ENCODE peak calls at places on chromosomes 12 and 14, in ten cellular contexts. N, L, K, J, S, Q, X, R, E and W are unnamed samples. For H3K4me1 and H3K27me3, the result is how much of the 10 kb centered on the place peaks cover.

GRCh38 chr14:24232121-24232644 is at the start of gene NEDD8:
- DNase-seq in N (peak), Q (peak), S (peak), E (peak), J (peak), K (peak), R (peak), X (peak), L (peak), W (peak)

GRCh38 chr12:78928200-78929074 is 63.9 kb downstream of the SYT1 start:
- DNase-seq in X (no peak), S (no peak), K (peak), R (no peak), Q (no peak), L (no peak), J (no peak), E (peak), N (no peak), W (peak)

GRCh38 chr12:132277961-132278360 is 51.4 kb downstream of the GALNT9 start:
- DNase-seq in X (no peak), J (no peak), N (no peak), K (no peak), R (no peak), E (no peak), Q (no peak), S (no peak), L (no peak), W (no peak)

GRCh38 chr14:61566537-61567225 is 128.6 kb upstream of the HIF1A start:
- DNase-seq in J (no peak), K (no peak), X (no peak), N (no peak), Q (no peak), S (peak), E (peak), R (no peak), L (no peak), W (no peak)

GRCh38 chr14:68232643-68233055 is 413.1 kb downstream of the RAD51B start:
- DNase-seq in R (no peak), X (no peak), S (peak), Q (peak), N (peak), K (peak), L (peak), E (peak), J (no peak), W (peak)

GRCh38 chr12:128705140-128705539 is 118.6 kb downstream of the SLC15A4 start:
- DNase-seq in S (no peak), X (no peak), K (no peak), J (no peak), R (no peak), E (no peak), L (no peak), Q (no peak), N (no peak), W (no peak)

GRCh38 chr14:97129639-97130038 is 332.5 kb downstream of the VRK1 start:
- DNase-seq in X (no peak), N (no peak), E (no peak), R (no peak), L (no peak), K (no peak), Q (no peak), J (no peak), S (no peak), W (no peak)

GRCh38 chr12:104896710-104897109 is 61.4 kb downstream of the SLC41A2 start:
- DNase-seq in J (no peak), Q (no peak), L (no peak), N (no peak), K (no peak), S (no peak), R (no peak), E (no peak), X (no peak), W (no peak)

GRCh38 chr12:93231938-93232337 is 145.8 kb upstream of the NUDT4 start:
- DNase-seq in J (no peak), Q (no peak), R (no peak), X (no peak), L (no peak), N (no peak), E (no peak), S (no peak), K (no peak), W (no peak)

GRCh38 chr12:76690916-76691700 is 72.8 kb upstream of the ZDHHC17 start:
- DNase-seq in N (no peak), L (no peak), S (no peak), R (no peak), K (no peak), J (no peak), E (no peak), X (no peak), Q (no peak), W (no peak)

GRCh38 chr14:103775506-103775905 is 59.9 kb downstream of the ZFYVE21 start:
- DNase-seq in L (no peak), E (no peak), K (no peak), X (no peak), S (no peak), J (no peak), N (no peak), R (no peak), Q (no peak), W (no peak)

GRCh38 chr14:32313977-32314376 is 15.1 kb upstream of the AKAP6 start:
- DNase-seq in S (no peak), R (no peak), E (no peak), X (peak), K (no peak), L (no peak), Q (no peak), J (no peak), N (no peak), W (no peak)

GRCh38 chr12:57166971-57167371 is 19.6 kb upstream of the LRP1-AS start:
- DNase-seq in X (no peak), E (peak), Q (no peak), R (no peak), K (peak), S (no peak), J (peak), L (no peak), N (no peak), W (peak)

GRCh38 chr12:65660096-65660495 is 164.2 kb upstream of the HMGA2 start:
- DNase-seq in L (no peak), N (no peak), E (no peak), S (no peak), K (no peak), Q (no peak), J (no peak), R (no peak), X (no peak), W (no peak)

GRCh38 chr12:122668268-122668667 is 34.9 kb downstream of the HCAR2 start:
- DNase-seq in X (no peak), J (no peak), Q (no peak), E (no peak), L (no peak), R (no peak), N (no peak), K (no peak), S (no peak), W (no peak)

GRCh38 chr12:57779736-57780135 is 2.9 kb upstream of the TSFM start:
- DNase-seq in S (no peak), R (no peak), J (no peak), L (no peak), Q (no peak), E (peak), X (no peak), N (no peak), K (no peak), W (no peak)

GRCh38 chr14:99229654-99230215 is 42.3 kb downstream of the BCL11B start:
- DNase-seq in S (no peak), X (no peak), L (peak), K (no peak), E (no peak), J (peak), R (no peak), N (no peak), Q (no peak), W (no peak)

GRCh38 chr12:56028511-56029165 is 7.8 kb downstream of the IKZF4 start:
- DNase-seq in L (no peak), X (no peak), S (no peak), N (no peak), J (no peak), K (no peak), R (no peak), E (no peak), Q (no peak), W (no peak)

GRCh38 chr14:63633801-63634200 is 7.9 kb downstream of the WDR89 start:
- DNase-seq in J (no peak), S (no peak), E (no peak), X (no peak), K (no peak), Q (no peak), N (no peak), L (no peak), R (no peak), W (no peak)
- TF ChIP-seq CTCF in J (no peak), S (no peak), E (peak), X (no peak), K (peak), Q (no peak), N (peak), L (no peak), R (no peak), W (peak)

GRCh38 chr14:73776194-73776537 is 62.0 kb upstream of the PNMA1 start:
- DNase-seq in Q (no peak), X (no peak), N (no peak), R (no peak), L (no peak), E (no peak), J (no peak), K (no peak), S (no peak), W (no peak)
- H3K4me1 ChIP-seq in Q (under half), X (under half), N (under half), R (half or more), L (half or more), E (under half), J (half or more), K (half or more), S (under half), W (under half)

DNA sequence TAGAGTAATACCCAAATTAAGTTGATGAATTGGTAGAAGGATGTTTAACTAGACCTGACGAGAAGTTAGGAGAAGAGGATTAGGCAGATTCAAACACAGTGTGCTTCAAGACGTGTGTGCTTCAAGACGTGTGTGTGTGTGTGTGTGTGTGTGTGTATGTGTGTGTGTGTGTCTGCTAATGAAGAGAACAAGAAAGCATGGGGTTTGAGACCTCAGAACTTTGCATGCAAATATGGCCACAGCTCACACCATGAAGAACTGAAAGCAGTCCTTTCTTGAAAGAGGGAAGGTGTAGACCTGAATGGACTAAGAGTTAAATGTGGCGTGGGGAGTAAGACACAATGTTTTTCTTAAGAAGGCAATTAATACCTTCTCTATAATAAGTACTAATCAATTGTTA is 32.5 kb upstream of the SSPN start:
- DNase-seq in S (no peak), K (no peak), N (no peak), L (no peak), E (no peak), Q (no peak), X (no peak), J (no peak), R (no peak), W (no peak)
- H3K27me3 ChIP-seq in S (under half), K (under half), N (under half), L (under half), E (under half), Q (under half), X (under half), J (under half), R (under half), W (under half)

GRCh38 chr14:39423793-39424192 is 8.4 kb downstream of the FBXO33 start:
- DNase-seq in E (no peak), L (no peak), S (no peak), X (no peak), Q (no peak), R (no peak), J (no peak), N (no peak), K (no peak), W (no peak)

GRCh38 chr14:39425947-39426346 is 6.3 kb downstream of the FBXO33 start:
- DNase-seq in K (no peak), E (no peak), J (no peak), Q (no peak), L (no peak), X (no peak), S (no peak), R (no peak), N (no peak), W (no peak)

GRCh38 chr14:39430762-39431415 is 1.3 kb downstream of the FBXO33 start:
- DNase-seq in X (no peak), N (no peak), K (no peak), S (no peak), L (no peak), E (peak), Q (no peak), J (no peak), R (no peak), W (no peak)

GRCh38 chr14:39428118-39428517 is 4.1 kb downstream of the FBXO33 start:
- DNase-seq in Q (no peak), J (no peak), K (no peak), L (no peak), X (no peak), N (no peak), R (no peak), E (no peak), S (no peak), W (no peak)

GRCh38 chr14:39426605-39427004 is 5.6 kb downstream of the FBXO33 start:
- DNase-seq in K (peak), N (no peak), R (no peak), S (no peak), L (no peak), J (no peak), E (peak), Q (no peak), X (no peak), W (peak)
- TF ChIP-seq CTCF in K (peak), N (peak), R (peak), S (no peak), L (no peak), J (peak), E (peak), Q (peak), X (no peak), W (peak)

GRCh38 chr14:54475911-54476310 is 12.9 kb downstream of the GMFB start:
- DNase-seq in L (no peak), X (no peak), Q (no peak), S (no peak), K (no peak), N (no peak), R (no peak), E (no peak), J (no peak), W (no peak)
- H3K4me1 ChIP-seq in L (under half), X (under half), Q (under half), S (under half), K (under half), N (under half), R (under half), E (under half), J (under half), W (under half)

GRCh38 chr14:33794791-33795300 is 156.0 kb downstream of the EGLN3 start:
- DNase-seq in R (no peak), N (no peak), K (no peak), E (no peak), S (no peak), J (no peak), Q (no peak), X (no peak), L (no peak), W (peak)
- H3K27me3 ChIP-seq in R (under half), N (under half), K (under half), E (under half), S (under half), J (under half), Q (under half), X (under half), L (under half), W (under half)

GRCh38 chr14:105021656-105022275 is 883 bp upstream of the CDCA4 start:
- DNase-seq in J (peak), E (peak), Q (peak), R (no peak), N (peak), X (peak), L (no peak), S (no peak), K (no peak), W (no peak)
- TF ChIP-seq CTCF in J (no peak), E (no peak), Q (no peak), R (no peak), N (no peak), X (peak), L (no peak), S (no peak), K (no peak), W (peak)